ENCODE peak calls at places on chromosomes 2 and 18, in six cellular contexts. K, C, Q, I, L and A are unnamed samples.

GRCh38 chr2:68489282-68489681 is 21.9 kb downstream of the APLF start:
- DNase-seq in K (no peak), C (no peak), Q (no peak), I (no peak), L (no peak), A (no peak)

GRCh38 chr2:6184532-6185302 is 492.5 kb downstream of the SOX11 start:
- DNase-seq in K (no peak), C (no peak), Q (peak), I (no peak), L (no peak), A (no peak)

GRCh38 chr2:128432423-128432822 is 113.8 kb upstream of the HS6ST1 start:
- DNase-seq in K (no peak), C (no peak), Q (no peak), I (no peak), L (no peak), A (no peak)

GRCh38 chr2:182831097-182831496 is 35.3 kb downstream of the FRZB start:
- DNase-seq in K (no peak), C (no peak), Q (no peak), I (no peak), L (no peak), A (no peak)

GRCh38 chr2:103151046-103151445 is 389.2 kb downstream of the TMEM182 start:
- DNase-seq in K (no peak), C (no peak), Q (no peak), I (no peak), L (no peak), A (no peak)

GRCh38 chr2:230494980-230495379 is 79.0 kb downstream of the SP100 start:
- DNase-seq in K (no peak), C (no peak), Q (no peak), I (no peak), L (no peak), A (no peak)

GRCh38 chr2:74871414-74871813 is 37.5 kb downstream of the HK2 start:
- DNase-seq in K (no peak), C (no peak), Q (no peak), I (no peak), L (no peak), A (no peak)

GRCh38 chr2:33240178-33240577 is 236.3 kb upstream of the RASGRP3 start:
- DNase-seq in K (peak), C (no peak), Q (peak), I (no peak), L (no peak), A (peak)

GRCh38 chr18:1914489-1914888 is 656.8 kb downstream of the METTL4 start:
- DNase-seq in K (peak), C (peak), Q (peak), I (peak), L (no peak), A (no peak)

GRCh38 chr2:8214221-8214620 is 467.6 kb upstream of the ID2 start:
- DNase-seq in K (no peak), C (no peak), Q (no peak), I (no peak), L (no peak), A (no peak)

GRCh38 chr2:108607706-108608301 is 73.5 kb downstream of the LIMS1 start:
- DNase-seq in K (peak), C (peak), Q (peak), I (peak), L (no peak), A (peak)

GRCh38 chr2:172376505-172377125 is 50.8 kb upstream of the ITGA6 start:
- DNase-seq in K (no peak), C (no peak), Q (no peak), I (no peak), L (no peak), A (peak)

GRCh38 chr2:44839370-44839769 is 102.1 kb upstream of the SIX3 start:
- DNase-seq in K (no peak), C (no peak), Q (no peak), I (no peak), L (no peak), A (no peak)

GRCh38 chr18:49645836-49646235 is 84.0 kb downstream of the LIPG start:
- DNase-seq in K (no peak), C (no peak), Q (no peak), I (no peak), L (no peak), A (no peak)

GRCh38 chr2:85728883-85729824 is 24.6 kb upstream of the ATOH8 start:
- DNase-seq in K (peak), C (peak), Q (peak), I (peak), L (no peak), A (peak)

GRCh38 chr2:105813045-105813315 is 68.3 kb downstream of the NCK2 start:
- DNase-seq in K (no peak), C (peak), Q (no peak), I (no peak), L (no peak), A (no peak)

GRCh38 chr2:232410238-232410900 is 3.7 kb downstream of the ALPG start:
- DNase-seq in K (no peak), C (no peak), Q (no peak), I (no peak), L (no peak), A (peak)

GRCh38 chr18:28802546-28802945 is 625.6 kb upstream of the CDH2 start:
- DNase-seq in K (no peak), C (no peak), Q (no peak), I (no peak), L (no peak), A (peak)

GRCh38 chr2:127140543-127140942 is 33.6 kb upstream of the BIN1 start:
- DNase-seq in K (no peak), C (no peak), Q (no peak), I (no peak), L (no peak), A (peak)

GRCh38 chr2:127621981-127622431 is 23.9 kb upstream of the GPR17 start:
- DNase-seq in K (no peak), C (no peak), Q (no peak), I (no peak), L (no peak), A (no peak)

DNA sequence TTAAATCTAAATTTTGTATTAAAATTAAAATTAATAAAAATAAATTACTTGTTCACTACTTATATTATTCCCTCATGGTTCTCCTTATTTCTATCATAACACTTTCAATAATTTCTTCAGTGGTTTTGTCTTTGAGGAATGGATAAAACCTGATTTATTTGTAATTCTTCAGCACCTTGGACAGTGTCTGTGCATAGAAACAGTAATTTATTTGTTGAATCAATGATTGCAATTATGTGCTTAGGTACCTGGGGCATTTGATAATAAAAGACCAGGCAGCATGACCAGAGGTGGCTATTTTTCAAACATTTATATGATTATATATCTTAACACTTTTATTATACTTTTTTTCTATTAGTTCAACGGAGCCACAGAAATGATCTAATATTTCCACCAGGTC is 1062.7 kb downstream of the DSC3 start:
- DNase-seq in K (no peak), C (no peak), Q (no peak), I (peak), L (no peak), A (no peak)
- TF ChIP-seq MYC in K (no peak), C (no peak), Q (no peak), I (no peak), L (no peak), A (no peak)

DNA sequence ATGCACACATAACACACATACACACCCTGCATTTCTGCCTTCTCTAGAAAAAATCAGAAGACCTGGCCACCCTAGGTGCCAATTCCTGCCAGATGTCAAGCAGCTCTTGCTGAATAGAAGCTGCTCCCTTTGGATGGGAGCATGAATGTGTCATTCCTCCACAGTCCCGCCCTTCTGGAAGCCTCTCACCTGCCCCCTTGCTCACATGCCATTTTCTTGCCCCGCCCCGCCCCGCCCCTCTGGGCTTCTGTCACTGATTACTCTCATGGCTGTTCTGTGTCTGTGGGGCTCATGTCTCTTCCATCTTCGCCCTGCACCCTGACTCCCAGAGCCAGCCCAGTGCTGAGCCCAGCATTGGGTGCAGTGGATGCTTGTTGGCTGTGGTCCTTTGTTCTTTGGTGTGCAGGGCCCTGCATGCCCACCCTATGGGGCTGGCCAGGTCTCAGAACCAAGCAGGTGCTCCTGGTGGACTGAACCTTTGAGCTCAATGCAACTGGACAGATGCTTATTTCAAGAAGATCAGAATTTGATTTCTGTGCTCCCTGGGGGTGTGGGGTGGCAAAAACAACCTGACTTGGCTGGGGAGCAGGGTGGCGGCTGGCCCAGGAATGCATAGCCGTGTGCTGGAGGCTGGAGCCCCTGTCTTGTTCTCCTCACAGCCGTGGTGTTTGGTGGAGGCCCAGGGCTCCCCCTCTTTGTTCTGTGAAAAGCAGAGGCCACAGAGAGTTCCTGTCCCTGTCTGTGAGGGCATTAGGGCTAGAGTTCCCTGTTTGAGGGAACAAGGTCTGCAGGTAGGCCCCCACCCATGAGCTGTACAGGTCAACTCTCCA is 140.6 kb upstream of the GLI2 start:
- DNase-seq in K (peak), C (peak), Q (no peak), I (no peak), L (no peak), A (no peak)
- TF ChIP-seq MYC in K (no peak), C (no peak), Q (no peak), I (no peak), L (no peak), A (no peak)

GRCh38 chr2:190180313-190181065 is 118.0 kb upstream of the MSTN start:
- DNase-seq in K (peak), C (peak), Q (peak), I (peak), L (no peak), A (peak)
- TF ChIP-seq MYC in K (no peak), C (peak), Q (peak), I (no peak), L (no peak), A (no peak)

DNA sequence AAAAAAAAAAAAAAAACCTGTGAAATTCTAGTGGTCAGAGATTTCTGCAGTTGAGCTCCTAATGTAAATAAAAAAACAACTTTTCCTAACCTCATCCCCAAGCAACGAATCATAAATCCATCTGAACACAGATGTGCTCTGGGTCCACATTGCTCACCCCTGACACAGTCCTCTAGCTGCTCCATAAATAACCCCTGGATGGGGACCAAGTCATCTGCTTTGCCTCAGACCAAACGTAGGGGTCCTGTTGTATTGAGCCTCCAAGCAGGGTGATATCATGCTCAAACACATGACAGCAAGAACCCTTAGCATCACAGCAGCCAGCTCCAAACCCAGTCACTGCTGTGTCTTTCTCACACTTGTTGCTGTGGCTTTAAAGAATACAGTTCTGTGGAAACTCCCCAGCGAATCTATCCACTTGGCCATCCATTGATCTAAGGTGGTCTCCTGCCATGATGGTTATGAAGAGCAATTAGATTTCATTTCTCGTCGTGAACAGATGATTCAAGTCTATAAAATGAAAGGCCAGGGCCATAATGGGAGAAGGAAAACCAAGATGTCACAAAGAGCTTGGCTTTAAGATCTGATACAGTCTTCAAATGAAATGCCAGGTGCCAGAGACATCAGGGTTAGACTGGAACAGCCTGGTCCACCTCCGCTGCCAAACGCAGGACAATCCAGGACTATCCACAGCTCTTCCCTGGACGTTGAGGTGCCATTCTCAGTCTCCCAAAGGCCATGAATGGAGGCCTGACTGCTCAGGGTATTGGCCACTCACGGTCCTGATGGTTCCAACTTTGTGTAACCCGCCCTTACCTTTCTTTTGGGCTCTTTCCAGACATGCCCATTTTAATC is 39.0 kb downstream of the TBC1D8 start:
- DNase-seq in K (peak), C (no peak), Q (peak), I (peak), L (no peak), A (no peak)
- TF ChIP-seq MYC in K (no peak), C (no peak), Q (no peak), I (no peak), L (no peak), A (no peak)

GRCh38 chr18:64271264-64271663 is 122.4 kb upstream of the LINC00305 start:
- DNase-seq in K (no peak), C (no peak), Q (no peak), I (no peak), L (no peak), A (peak)
- TF ChIP-seq MYC in K (no peak), C (no peak), Q (no peak), I (no peak), L (no peak), A (no peak)